ENCODE peak calls at places on chromosomes 2 and 18, in eight cellular contexts. T, U, S, O, C, P, J and Y are unnamed samples.

GRCh38 chr2:168705534-168706470 is 96.6 kb upstream of the NOSTRIN start:
- DNase-seq in C (peak; percentile 29), U (no peak), T (no peak), S (no peak), J (peak; percentile 69), O (no peak), P (no peak), Y (peak; percentile 54)

GRCh38 chr18:24595556-24595955 is 135.1 kb downstream of the HRH4 start:
- DNase-seq in C (no peak), T (no peak), O (no peak), S (no peak), U (no peak), J (no peak), P (no peak), Y (no peak)

GRCh38 chr2:227164745-227165350 is 424 bp downstream of the COL4A3 start:
- DNase-seq in C (peak; percentile 23), P (no peak), U (peak; percentile 60), T (no peak), J (no peak), S (no peak), O (no peak), Y (no peak)

GRCh38 chr2:78994789-78995188 is 30.7 kb upstream of the REG3G start:
- DNase-seq in P (no peak), O (no peak), S (no peak), C (no peak), T (no peak), U (no peak), J (no peak), Y (no peak)

GRCh38 chr2:183564726-183565125 is 440.5 kb downstream of the NUP35 start:
- DNase-seq in P (no peak), T (no peak), S (no peak), J (no peak), O (no peak), U (no peak), C (no peak), Y (peak; percentile 52)

GRCh38 chr18:23365602-23366001 is 87.5 kb upstream of the RIOK3 start:
- DNase-seq in S (no peak), O (no peak), C (no peak), J (peak; percentile 61), T (no peak), U (no peak), P (no peak), Y (peak; percentile 82)

GRCh38 chr2:159140070-159140774 is 146.3 kb downstream of the WDSUB1 start:
- DNase-seq in O (no peak), J (peak; percentile 70), P (no peak), C (no peak), T (no peak), S (no peak), U (no peak), Y (peak; percentile 79)

GRCh38 chr2:38155-38554 is 8.2 kb downstream of the FAM110C start:
- DNase-seq in C (no peak), P (no peak), S (no peak), U (no peak), J (no peak), O (no peak), T (no peak), Y (no peak)

GRCh38 chr18:3069671-3070433 is 56.9 kb upstream of the LPIN2 start:
- DNase-seq in C (no peak), T (no peak), P (no peak), J (no peak), U (no peak), S (no peak), O (no peak), Y (no peak)

GRCh38 chr2:241686322-241686648 is 330 bp downstream of the DTYMK start:
- DNase-seq in O (no peak), U (no peak), C (no peak), S (no peak), T (no peak), P (no peak), J (no peak), Y (no peak)

GRCh38 chr2:165113414-165113813 is 90.4 kb downstream of the SCN3A start:
- DNase-seq in J (peak; percentile 3), C (no peak), U (no peak), P (no peak), O (no peak), S (no peak), T (no peak), Y (peak; percentile 10)

GRCh38 chr2:204753841-204754240 is 208.6 kb downstream of the PARD3B start:
- DNase-seq in P (no peak), J (peak; percentile 38), S (no peak), O (no peak), T (no peak), C (no peak), U (no peak), Y (no peak)

GRCh38 chr18:45755936-45756335 is 32.0 kb downstream of the SLC14A1 start:
- DNase-seq in C (peak; percentile 37), S (no peak), P (no peak), U (no peak), J (peak; percentile 75), O (no peak), T (no peak), Y (peak; percentile 82)

GRCh38 chr2:46650556-46651001 is 171.2 kb downstream of the TMEM247 start:
- DNase-seq in O (peak; percentile 21), T (peak; percentile 41), S (peak; percentile 60), P (peak; percentile 58), U (peak; percentile 66), C (peak; percentile 84), J (peak; percentile 92), Y (peak; percentile 91)

GRCh38 chr2:146004470-146004869 is 1484.6 kb upstream of the ZEB2 start:
- DNase-seq in C (no peak), U (no peak), S (no peak), T (no peak), O (no peak), J (peak; percentile 66), P (no peak), Y (peak; percentile 59)

GRCh38 chr2:103401621-103402020 is 639.8 kb downstream of the TMEM182 start:
- DNase-seq in U (no peak), J (peak; percentile 96), S (no peak), C (no peak), P (no peak), O (no peak), T (no peak), Y (peak; percentile 1)

GRCh38 chr2:17068016-17068415 is 402.4 kb upstream of the CYRIA start:
- DNase-seq in U (no peak), J (no peak), S (no peak), O (no peak), T (no peak), C (no peak), P (no peak), Y (no peak)

GRCh38 chr18:9787126-9787525 is 79.0 kb downstream of the RAB31 start:
- DNase-seq in C (no peak), S (no peak), T (no peak), J (no peak), P (no peak), U (no peak), O (no peak), Y (peak; percentile 24)

GRCh38 chr2:217970206-217970605 is 32.6 kb downstream of the TNS1 start:
- DNase-seq in O (no peak), U (no peak), C (no peak), S (no peak), J (no peak), P (no peak), T (no peak), Y (peak; percentile 76)

GRCh38 chr2:66095820-66096219 is 339.1 kb upstream of the MEIS1 start:
- DNase-seq in T (no peak), J (no peak), O (no peak), S (no peak), C (no peak), U (no peak), P (no peak), Y (no peak)

GRCh38 chr2:23988371-23988770 is 21.5 kb upstream of the MFSD2B start:
- DNase-seq in T (no peak), U (no peak), P (no peak), O (no peak), S (no peak), J (no peak), C (peak; percentile 40), Y (peak; percentile 30)